ENCODE peak calls at places on chromosomes 7 and 10, in five cellular contexts. One of them, this sample, is unnamed.

GRCh38 chr10:61447127-61447526 is 6.1 kb downstream of the TMEM26 start:
- DNase-seq in ovary: no peak
- DNase-seq in activated T-helper 1 cell treated with anti-CD3 and anti-CD28 coated beads, Interleukin-12 subunit alpha, Interleukin-12 subunit beta, Interleukin-2, Interleukin-4 antibody, amounts not matched to agents 30 ng/mL and 10 ng/mL and 1 ng/mL, durations not matched to agents 14 hours and 24 hours and 36 hours: no peak
- DNase-seq in cardiac fibroblast: no peak
- DNase-seq in NCI-H1694 treated with DMSO at 0.1 percent for 48 hours: no peak
- DNase-seq in this sample: no peak

GRCh38 chr7:127396184-127396583 is 3.7 kb upstream of the ZNF800 start:
- DNase-seq in ovary: no peak
- DNase-seq in activated T-helper 1 cell treated with anti-CD3 and anti-CD28 coated beads, Interleukin-12 subunit alpha, Interleukin-12 subunit beta, Interleukin-2, Interleukin-4 antibody, amounts not matched to agents 30 ng/mL and 10 ng/mL and 1 ng/mL, durations not matched to agents 14 hours and 24 hours and 36 hours: no peak
- DNase-seq in cardiac fibroblast: peak
- DNase-seq in NCI-H1694 treated with DMSO at 0.1 percent for 48 hours: peak
- DNase-seq in this sample: no peak

GRCh38 chr10:6410830-6411229 is 169.2 kb downstream of the PRKCQ start:
- DNase-seq in ovary: no peak
- DNase-seq in cardiac fibroblast: no peak
- DNase-seq in activated T-helper 1 cell treated with anti-CD3 and anti-CD28 coated beads, Interleukin-12 subunit alpha, Interleukin-12 subunit beta, Interleukin-2, Interleukin-4 antibody, amounts not matched to agents 30 ng/mL and 10 ng/mL and 1 ng/mL, durations not matched to agents 14 hours and 24 hours and 36 hours: no peak
- DNase-seq in NCI-H1694 treated with DMSO at 0.1 percent for 48 hours: no peak
- DNase-seq in this sample: no peak

GRCh38 chr7:148374698-148375259 is 215.8 kb upstream of the C7orf33 start:
- DNase-seq in activated T-helper 1 cell treated with anti-CD3 and anti-CD28 coated beads, Interleukin-12 subunit alpha, Interleukin-12 subunit beta, Interleukin-2, Interleukin-4 antibody, amounts not matched to agents 30 ng/mL and 10 ng/mL and 1 ng/mL, durations not matched to agents 14 hours and 24 hours and 36 hours: no peak
- DNase-seq in NCI-H1694 treated with DMSO at 0.1 percent for 48 hours: no peak
- DNase-seq in cardiac fibroblast: no peak
- DNase-seq in ovary: no peak
- DNase-seq in this sample: no peak

GRCh38 chr10:75957321-75957720 is 525.9 kb downstream of the LRMDA start:
- DNase-seq in NCI-H1694 treated with DMSO at 0.1 percent for 48 hours: no peak
- DNase-seq in activated T-helper 1 cell treated with anti-CD3 and anti-CD28 coated beads, Interleukin-12 subunit alpha, Interleukin-12 subunit beta, Interleukin-2, Interleukin-4 antibody, amounts not matched to agents 30 ng/mL and 10 ng/mL and 1 ng/mL, durations not matched to agents 14 hours and 24 hours and 36 hours: no peak
- DNase-seq in cardiac fibroblast: no peak
- DNase-seq in ovary: no peak
- DNase-seq in this sample: no peak

GRCh38 chr10:13776861-13777301 is 190.1 kb downstream of the PRPF18 start:
- DNase-seq in cardiac fibroblast: peak
- DNase-seq in NCI-H1694 treated with DMSO at 0.1 percent for 48 hours: no peak
- DNase-seq in ovary: no peak
- DNase-seq in activated T-helper 1 cell treated with anti-CD3 and anti-CD28 coated beads, Interleukin-12 subunit alpha, Interleukin-12 subunit beta, Interleukin-2, Interleukin-4 antibody, amounts not matched to agents 30 ng/mL and 10 ng/mL and 1 ng/mL, durations not matched to agents 14 hours and 24 hours and 36 hours: no peak
- DNase-seq in this sample: no peak

GRCh38 chr7:136064098-136064497 is 86.9 kb upstream of the MTPN start:
- DNase-seq in NCI-H1694 treated with DMSO at 0.1 percent for 48 hours: no peak
- DNase-seq in ovary: no peak
- DNase-seq in activated T-helper 1 cell treated with anti-CD3 and anti-CD28 coated beads, Interleukin-12 subunit alpha, Interleukin-12 subunit beta, Interleukin-2, Interleukin-4 antibody, amounts not matched to agents 30 ng/mL and 10 ng/mL and 1 ng/mL, durations not matched to agents 14 hours and 24 hours and 36 hours: no peak
- DNase-seq in cardiac fibroblast: no peak
- DNase-seq in this sample: no peak

GRCh38 chr7:133434246-133434865 is 181.5 kb downstream of the EXOC4 start:
- DNase-seq in activated T-helper 1 cell treated with anti-CD3 and anti-CD28 coated beads, Interleukin-12 subunit alpha, Interleukin-12 subunit beta, Interleukin-2, Interleukin-4 antibody, amounts not matched to agents 30 ng/mL and 10 ng/mL and 1 ng/mL, durations not matched to agents 14 hours and 24 hours and 36 hours: no peak
- DNase-seq in cardiac fibroblast: peak
- DNase-seq in ovary: no peak
- DNase-seq in NCI-H1694 treated with DMSO at 0.1 percent for 48 hours: peak
- DNase-seq in this sample: peak

GRCh38 chr10:70816220-70816894 is 609 bp downstream of the SGPL1 start:
- DNase-seq in cardiac fibroblast: peak
- DNase-seq in ovary: peak
- DNase-seq in activated T-helper 1 cell treated with anti-CD3 and anti-CD28 coated beads, Interleukin-12 subunit alpha, Interleukin-12 subunit beta, Interleukin-2, Interleukin-4 antibody, amounts not matched to agents 30 ng/mL and 10 ng/mL and 1 ng/mL, durations not matched to agents 14 hours and 24 hours and 36 hours: peak
- DNase-seq in NCI-H1694 treated with DMSO at 0.1 percent for 48 hours: peak
- DNase-seq in this sample: peak

GRCh38 chr7:42790196-42790595 is 121.7 kb downstream of the C7orf25 start:
- DNase-seq in cardiac fibroblast: peak
- DNase-seq in ovary: no peak
- DNase-seq in NCI-H1694 treated with DMSO at 0.1 percent for 48 hours: no peak
- DNase-seq in activated T-helper 1 cell treated with anti-CD3 and anti-CD28 coated beads, Interleukin-12 subunit alpha, Interleukin-12 subunit beta, Interleukin-2, Interleukin-4 antibody, amounts not matched to agents 30 ng/mL and 10 ng/mL and 1 ng/mL, durations not matched to agents 14 hours and 24 hours and 36 hours: no peak
- DNase-seq in this sample: no peak

GRCh38 chr10:91589015-91589655 is 43.7 kb downstream of the PPP1R3C start:
- DNase-seq in cardiac fibroblast: peak
- DNase-seq in activated T-helper 1 cell treated with anti-CD3 and anti-CD28 coated beads, Interleukin-12 subunit alpha, Interleukin-12 subunit beta, Interleukin-2, Interleukin-4 antibody, amounts not matched to agents 30 ng/mL and 10 ng/mL and 1 ng/mL, durations not matched to agents 14 hours and 24 hours and 36 hours: no peak
- DNase-seq in ovary: no peak
- DNase-seq in NCI-H1694 treated with DMSO at 0.1 percent for 48 hours: no peak
- DNase-seq in this sample: no peak

GRCh38 chr7:134782121-134782623 is 2.7 kb downstream of the CALD1 start:
- DNase-seq in cardiac fibroblast: peak
- DNase-seq in NCI-H1694 treated with DMSO at 0.1 percent for 48 hours: no peak
- DNase-seq in ovary: no peak
- DNase-seq in activated T-helper 1 cell treated with anti-CD3 and anti-CD28 coated beads, Interleukin-12 subunit alpha, Interleukin-12 subunit beta, Interleukin-2, Interleukin-4 antibody, amounts not matched to agents 30 ng/mL and 10 ng/mL and 1 ng/mL, durations not matched to agents 14 hours and 24 hours and 36 hours: no peak
- DNase-seq in this sample: no peak